ENCODE peak calls at places on chromosomes 1 and 21, in four cellular contexts. J is pancreas, O is psoas muscle, T is hippocampal formation. X is an unnamed sample.

GRCh38 chr1:68673771-68674170 is 176.9 kb upstream of the DEPDC1 start:
- DNase-seq in O (no peak), J (no peak), T (no peak), X (no peak)

GRCh38 chr1:167120899-167121298 is 27.0 kb downstream of the STYXL2 start:
- DNase-seq in T (no peak), O (no peak), J (no peak), X (no peak)

GRCh38 chr1:16979475-16980327 is 719 bp downstream of the MFAP2 start:
- DNase-seq in J (no peak), O (no peak), T (no peak), X (no peak)

GRCh38 chr1:110337704-110338199 is 1.4 kb upstream of the RBM15 start:
- DNase-seq in T (no peak), O (peak), J (peak), X (no peak)

GRCh38 chr1:209689484-209689883 is 14.3 kb downstream of the G0S2 start:
- DNase-seq in J (no peak), T (no peak), O (no peak), X (no peak)

GRCh38 chr1:92940541-92940940 is 20.7 kb downstream of the DIPK1A start:
- DNase-seq in O (no peak), J (no peak), T (no peak), X (no peak)

GRCh38 chr1:40976952-40977690 is 2.4 kb upstream of the CTPS1 start:
- DNase-seq in O (no peak), T (no peak), J (no peak), X (no peak)

GRCh38 chr1:181095763-181096184 is 7.3 kb downstream of the IER5 start:
- DNase-seq in O (no peak), J (no peak), T (no peak), X (no peak)

GRCh38 chr1:96971849-96972602 is 250.4 kb downstream of the PTBP2 start:
- DNase-seq in J (no peak), T (no peak), O (no peak), X (no peak)

GRCh38 chr21:34528131-34528561 is 16.1 kb upstream of the KCNE1 start:
- DNase-seq in T (peak), J (no peak), O (no peak), X (no peak)

GRCh38 chr1:24555591-24556413 is at the start of gene NCMAP:
- DNase-seq in T (no peak), J (peak), O (no peak), X (no peak)

GRCh38 chr21:38346286-38346685 is 89.5 kb downstream of the KCNJ15 start:
- DNase-seq in J (no peak), T (no peak), O (no peak), X (no peak)

X was measured in SK-N-MC.